ENCODE peak calls at places on chromosomes 13 and 19, in four cellular contexts. P is left lung, D is cardiac fibroblast, F is thoracic aorta. Q is an unnamed sample.

GRCh38 chr13:56659041-56659471 is 481.7 kb upstream of the PRR20A start:
- DNase-seq in P (no peak), D (no peak), F (no peak), Q (no peak)

GRCh38 chr19:38401148-38401547 is 1.7 kb upstream of the FAM98C start:
- DNase-seq in P (no peak), D (peak), F (no peak), Q (no peak)

GRCh38 chr19:49581007-49581508 is at the start of gene PRRG2:
- DNase-seq in P (no peak), D (no peak), F (no peak), Q (no peak)

GRCh38 chr13:32255744-32256120 is 59.4 kb downstream of the ZAR1L start:
- DNase-seq in P (no peak), D (peak), F (no peak), Q (no peak)

GRCh38 chr19:31255863-31256600 is 93.2 kb downstream of the TSHZ3 start:
- DNase-seq in P (no peak), D (no peak), F (no peak), Q (no peak)

GRCh38 chr19:41707502-41707812 is 969 bp upstream of the CEACAM5 start:
- DNase-seq in P (no peak), D (no peak), F (no peak), Q (no peak)

GRCh38 chr13:91955546-91956355 is 557.3 kb downstream of the GPC5 start:
- DNase-seq in P (no peak), D (no peak), F (no peak), Q (no peak)

GRCh38 chr13:35479691-35480090 is 3.2 kb upstream of the MAB21L1 start:
- DNase-seq in P (no peak), D (no peak), F (no peak), Q (no peak)

GRCh38 chr19:11321206-11322126 is 18.0 kb downstream of the RAB3D start:
- DNase-seq in P (no peak), D (no peak), F (no peak), Q (no peak)

GRCh38 chr19:30144242-30144758 is 202.3 kb downstream of the URI1 start:
- DNase-seq in P (no peak), D (no peak), F (no peak), Q (no peak)

GRCh38 chr19:29122185-29122584 is 90.8 kb downstream of the UQCRFS1 start:
- DNase-seq in P (no peak), D (no peak), F (no peak), Q (no peak)

GRCh38 chr19:29120471-29120870 is 92.5 kb downstream of the UQCRFS1 start:
- DNase-seq in P (no peak), D (no peak), F (no peak), Q (no peak)

GRCh38 chr19:29118384-29118783 is 94.6 kb downstream of the UQCRFS1 start:
- DNase-seq in P (no peak), D (no peak), F (no peak), Q (no peak)

GRCh38 chr19:29119582-29119981 is 93.4 kb downstream of the UQCRFS1 start:
- DNase-seq in P (no peak), D (no peak), F (no peak), Q (no peak)

DNA sequence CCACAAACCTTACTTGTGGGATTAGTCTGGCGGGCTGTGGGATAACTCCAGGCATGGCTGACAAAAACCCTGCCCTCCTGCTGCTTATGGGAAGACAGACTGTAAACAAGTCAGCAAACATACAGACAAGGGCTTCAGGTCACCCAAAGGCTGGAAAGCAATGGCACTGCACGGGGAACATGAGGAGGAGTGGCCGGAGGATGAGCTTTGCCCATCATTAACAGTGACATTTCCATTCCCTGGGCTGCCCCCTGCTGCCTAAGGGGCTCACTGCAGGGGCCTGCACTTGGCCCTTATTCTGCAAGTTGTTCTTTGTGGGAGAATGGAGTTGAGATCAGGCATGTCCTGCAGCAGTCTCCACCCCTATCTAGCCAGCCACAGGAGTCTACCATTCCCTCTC is 91.3 kb downstream of the UQCRFS1 start:
- DNase-seq in P (no peak), D (peak), F (no peak), Q (no peak)
- TF ChIP-seq CTCF in P (no peak), D (peak), F (no peak), Q (no peak)

DNA sequence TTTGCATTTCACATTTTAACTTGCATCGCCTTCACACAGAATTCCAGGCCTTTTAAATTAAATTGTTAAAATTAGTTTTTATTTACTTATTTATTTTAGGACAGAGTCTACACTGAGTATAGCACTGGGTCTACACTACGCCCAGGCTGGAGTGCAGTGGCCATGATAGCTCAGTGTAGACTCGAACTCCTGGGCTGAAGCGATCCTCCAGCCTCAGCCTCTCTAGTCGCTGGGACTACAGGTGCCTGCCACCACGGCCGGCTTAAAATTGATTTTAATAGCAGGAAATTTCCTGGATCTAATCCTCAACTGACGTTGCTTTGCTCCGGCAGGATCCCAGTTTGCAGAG is 301 bp upstream of the ZNF610 start:
- DNase-seq in P (no peak), D (no peak), F (no peak), Q (no peak)
- TF ChIP-seq CTCF in P (no peak), D (no peak), F (no peak), Q (no peak)

GRCh38 chr19:43425567-43426392 is 11.1 kb downstream of the TEX101 start:
- DNase-seq in P (no peak), D (peak), F (no peak), Q (no peak)
- TF ChIP-seq CTCF in P (peak), D (peak), F (no peak), Q (peak)

GRCh38 chr19:50861496-50862286 is 7.0 kb downstream of the KLK3 start:
- DNase-seq in P (no peak), D (no peak), F (no peak), Q (no peak)
- TF ChIP-seq CTCF in P (no peak), D (no peak), F (no peak), Q (no peak)

GRCh38 chr19:44055870-44056269 is 4.0 kb downstream of the ZNF223 start:
- DNase-seq in P (no peak), D (no peak), F (no peak), Q (no peak)
- TF ChIP-seq CTCF in P (no peak), D (no peak), F (no peak), Q (no peak)

GRCh38 chr13:59970847-59971246 is 192.9 kb downstream of the DIAPH3 start:
- DNase-seq in P (no peak), D (no peak), F (no peak), Q (no peak)
- TF ChIP-seq CTCF in P (no peak), D (no peak), F (no peak), Q (no peak)

DNA sequence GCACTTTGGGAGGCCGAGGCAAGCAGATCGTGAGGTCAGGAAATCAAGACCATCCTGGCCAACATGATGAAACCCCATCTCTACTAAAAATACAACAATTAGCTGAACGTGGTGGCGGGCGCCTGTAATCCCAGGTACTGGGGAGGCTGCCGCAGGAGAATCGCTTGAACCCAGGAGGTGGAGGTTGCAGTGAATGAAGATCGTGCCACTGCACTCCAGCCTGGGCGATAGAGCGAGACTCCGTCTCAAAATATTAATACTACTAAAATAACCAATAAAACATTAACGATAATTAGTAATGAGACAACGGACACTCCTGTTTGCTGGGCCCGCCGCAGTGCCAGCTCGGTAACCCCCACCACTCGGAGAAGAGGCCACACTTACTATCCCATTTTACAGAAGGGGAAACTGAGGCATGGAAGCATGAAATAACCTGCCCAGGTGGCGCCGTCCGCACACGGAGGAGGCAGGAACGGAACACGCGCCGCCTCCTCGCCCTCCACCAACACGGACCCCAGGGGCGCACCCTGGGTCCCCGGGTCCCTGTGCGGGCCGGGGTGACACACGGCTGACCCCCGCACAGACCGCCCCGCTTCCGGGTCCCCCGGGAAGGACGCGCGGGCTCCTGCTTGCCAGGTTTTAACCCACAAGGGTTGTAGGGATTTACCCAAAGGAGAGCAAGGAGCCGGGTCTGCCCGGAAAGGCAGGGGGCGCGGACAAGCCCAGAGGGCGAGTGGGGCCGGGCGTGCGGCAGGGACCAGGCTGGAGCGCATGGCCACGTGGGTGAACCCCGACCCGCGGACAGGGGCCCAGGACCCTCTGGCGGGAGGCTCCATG is 1.6 kb downstream of the R3HDM4 start:
- DNase-seq in P (no peak), D (no peak), F (no peak), Q (no peak)
- TF ChIP-seq CTCF in P (no peak), D (no peak), F (no peak), Q (no peak)

GRCh38 chr13:75139291-75139690 is 342.7 kb downstream of the TBC1D4 start:
- DNase-seq in P (no peak), D (peak), F (no peak), Q (no peak)
- TF ChIP-seq CTCF in P (no peak), D (no peak), F (no peak), Q (no peak)

DNA sequence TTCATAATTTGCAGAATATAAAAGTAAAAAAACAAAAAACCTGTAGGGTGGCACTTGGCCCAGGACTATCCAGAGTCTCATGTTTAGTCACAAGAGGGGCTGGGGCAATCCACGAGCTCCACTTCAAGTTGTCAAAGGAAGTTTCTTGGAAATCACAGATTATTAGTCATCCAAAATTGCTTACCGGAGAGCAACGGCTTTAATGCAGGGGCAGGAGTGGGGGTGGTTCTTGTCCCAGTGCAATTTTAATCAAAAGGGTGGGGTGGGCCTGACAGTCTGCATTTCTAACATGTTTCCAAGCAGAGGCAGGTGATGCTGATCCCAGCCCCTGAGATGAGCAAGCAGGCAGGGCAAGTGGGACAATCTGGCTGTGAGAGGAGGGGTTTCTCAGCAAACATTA is 233.9 kb downstream of the ABCC4 start:
- DNase-seq in P (no peak), D (peak), F (no peak), Q (no peak)
- TF ChIP-seq CTCF in P (no peak), D (no peak), F (no peak), Q (no peak)

DNA sequence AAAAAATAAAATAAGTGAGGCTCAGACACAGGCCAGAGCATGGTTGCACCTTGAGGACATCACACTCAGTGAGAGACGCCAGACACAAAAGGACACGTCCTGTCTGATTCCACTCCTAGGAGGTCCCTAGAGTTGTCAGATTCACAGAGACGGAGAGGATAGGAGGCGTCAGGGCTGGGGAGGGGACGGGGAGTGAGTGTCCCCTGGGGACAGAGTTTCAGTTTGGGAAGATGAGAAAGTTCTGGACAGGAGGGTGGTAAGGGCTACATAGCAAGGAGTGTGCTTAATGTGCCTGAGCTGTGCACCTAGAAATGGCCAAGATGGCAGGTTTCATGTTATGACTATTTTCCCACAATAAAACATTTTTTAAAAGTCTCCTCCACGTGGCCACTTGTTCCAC is 2.2 kb upstream of the GRIN3B start:
- DNase-seq in P (no peak), D (no peak), F (no peak), Q (no peak)
- TF ChIP-seq CTCF in P (no peak), D (no peak), F (no peak), Q (no peak)

Q was measured in natural killer cell.